ENCODE peak calls at places on chromosomes 5 and 9, in eight cellular contexts. L, E, U, G, D, H, C and Q are unnamed samples. For H3K27me3 and H3K4me1, the result is how much of the 10 kb centered on the place peaks cover.

GRCh38 chr9:69323886-69324285 is 1.1 kb upstream of the ENTREP1 start:
- DNase-seq in L (no peak), E (no peak), U (no peak), G (no peak), D (no peak), H (no peak), C (no peak), Q (no peak)

GRCh38 chr9:92970467-92970923 is 23.2 kb downstream of the FGD3 start:
- DNase-seq in L (no peak), E (peak), U (no peak), G (no peak), D (no peak), H (no peak), C (no peak), Q (no peak)

GRCh38 chr9:120715331-120715924 is 1.2 kb upstream of the MEGF9 start:
- DNase-seq in L (peak), E (peak), U (no peak), G (peak), D (peak), H (no peak), C (no peak), Q (peak)

GRCh38 chr5:35041251-35041650 is 6.5 kb downstream of the AGXT2 start:
- DNase-seq in L (no peak), E (peak), U (no peak), G (no peak), D (no peak), H (no peak), C (no peak), Q (no peak)

GRCh38 chr9:95167998-95168397 is 149.5 kb downstream of the FANCC start:
- DNase-seq in L (no peak), E (peak), U (peak), G (peak), D (no peak), H (peak), C (peak), Q (peak)

GRCh38 chr5:10173716-10174115 is 76.0 kb downstream of the ATPSCKMT start:
- DNase-seq in L (no peak), E (no peak), U (no peak), G (no peak), D (no peak), H (no peak), C (no peak), Q (no peak)

GRCh38 chr5:57338068-57338848 is 144.4 kb downstream of the ACTBL2 start:
- DNase-seq in L (no peak), E (no peak), U (peak), G (no peak), D (no peak), H (peak), C (peak), Q (no peak)

GRCh38 chr5:142925795-142926194 is 155.6 kb downstream of the ARHGAP26 start:
- DNase-seq in L (no peak), E (peak), U (no peak), G (no peak), D (no peak), H (no peak), C (no peak), Q (no peak)

GRCh38 chr5:96990102-96990501 is 54.2 kb downstream of the LNPEP start:
- DNase-seq in L (no peak), E (no peak), U (no peak), G (no peak), D (no peak), H (no peak), C (no peak), Q (no peak)

GRCh38 chr5:68565427-68565826 is 349.9 kb downstream of the PIK3R1 start:
- DNase-seq in L (no peak), E (no peak), U (no peak), G (no peak), D (no peak), H (no peak), C (no peak), Q (no peak)

GRCh38 chr5:132886064-132886823 is 12.8 kb downstream of the LEAP2 start:
- DNase-seq in L (no peak), E (no peak), U (no peak), G (no peak), D (no peak), H (no peak), C (no peak), Q (no peak)

GRCh38 chr5:22465177-22465576 is 388.0 kb downstream of the CDH12 start:
- DNase-seq in L (no peak), E (no peak), U (no peak), G (no peak), D (no peak), H (no peak), C (no peak), Q (no peak)

GRCh38 chr9:137095664-137096517 is 9.1 kb downstream of the MAN1B1 start:
- DNase-seq in L (no peak), E (no peak), U (peak), G (no peak), D (no peak), H (no peak), C (no peak), Q (peak)

GRCh38 chr5:96562614-96563013 is 99.6 kb upstream of the CAST start:
- DNase-seq in L (no peak), E (peak), U (no peak), G (no peak), D (no peak), H (no peak), C (no peak), Q (no peak)

GRCh38 chr9:120486347-120486746 is 93.6 kb downstream of the CDK5RAP2 start:
- DNase-seq in L (no peak), E (no peak), U (no peak), G (no peak), D (no peak), H (no peak), C (no peak), Q (no peak)

GRCh38 chr5:62585306-62585705 is 6.7 kb downstream of the LRRC70 start:
- DNase-seq in L (no peak), E (no peak), U (no peak), G (no peak), D (no peak), H (no peak), C (no peak), Q (no peak)

GRCh38 chr5:143064207-143064606 is 294.0 kb downstream of the ARHGAP26 start:
- DNase-seq in L (no peak), E (peak), U (no peak), G (no peak), D (no peak), H (no peak), C (no peak), Q (no peak)

GRCh38 chr9:122228906-122229837 is at the start of gene LHX6:
- DNase-seq in L (no peak), E (peak), U (peak), G (no peak), D (no peak), H (no peak), C (no peak), Q (no peak)

GRCh38 chr9:115398313-115398650 is 280.3 kb upstream of the TNC start:
- DNase-seq in L (no peak), E (no peak), U (no peak), G (no peak), D (no peak), H (no peak), C (no peak), Q (no peak)

GRCh38 chr5:79802404-79802803 is 112.8 kb downstream of the CMYA5 start:
- DNase-seq in L (no peak), E (no peak), U (no peak), G (no peak), D (no peak), H (no peak), C (no peak), Q (no peak)

GRCh38 chr5:132094393-132095076 is 20.9 kb downstream of the CSF2 start:
- DNase-seq in L (no peak), E (peak), U (no peak), G (no peak), D (no peak), H (no peak), C (peak), Q (no peak)

GRCh38 chr9:112430006-112430522 is 50.2 kb downstream of the HSDL2 start:
- DNase-seq in L (no peak), E (no peak), U (no peak), G (no peak), D (no peak), H (no peak), C (peak), Q (no peak)

GRCh38 chr5:164562271-164562856 is 1056.9 kb downstream of the MAT2B start:
- DNase-seq in L (no peak), E (no peak), U (no peak), G (no peak), D (no peak), H (no peak), C (no peak), Q (no peak)

GRCh38 chr5:172453206-172453985 is 929 bp downstream of the SH3PXD2B start:
- DNase-seq in L (no peak), E (peak), U (peak), G (peak), D (peak), H (peak), C (peak), Q (no peak)

GRCh38 chr9:14146201-14146890 is 167.6 kb downstream of the NFIB start:
- DNase-seq in L (no peak), E (no peak), U (no peak), G (no peak), D (no peak), H (no peak), C (no peak), Q (no peak)

GRCh38 chr5:150241298-150242225 is 48.0 kb downstream of the CAMK2A start:
- DNase-seq in L (no peak), E (no peak), U (no peak), G (no peak), D (no peak), H (no peak), C (no peak), Q (no peak)

GRCh38 chr5:41962491-41962890 is 37.4 kb downstream of the FBXO4 start:
- DNase-seq in L (no peak), E (no peak), U (no peak), G (no peak), D (no peak), H (no peak), C (no peak), Q (no peak)

GRCh38 chr9:126531591-126531990 is 82.1 kb upstream of the LMX1B start:
- DNase-seq in L (no peak), E (no peak), U (no peak), G (no peak), D (no peak), H (no peak), C (no peak), Q (no peak)

GRCh38 chr9:126532951-126533910 is 80.5 kb upstream of the LMX1B start:
- DNase-seq in L (no peak), E (no peak), U (no peak), G (no peak), D (no peak), H (no peak), C (no peak), Q (no peak)

GRCh38 chr9:126532489-126532888 is 81.2 kb upstream of the LMX1B start:
- DNase-seq in L (no peak), E (no peak), U (no peak), G (no peak), D (no peak), H (no peak), C (no peak), Q (no peak)

GRCh38 chr9:126532019-126532462 is 81.7 kb upstream of the LMX1B start:
- DNase-seq in L (peak), E (no peak), U (no peak), G (no peak), D (no peak), H (no peak), C (no peak), Q (peak)

GRCh38 chr9:126531035-126531571 is 82.6 kb upstream of the LMX1B start:
- DNase-seq in L (no peak), E (no peak), U (no peak), G (no peak), D (no peak), H (no peak), C (no peak), Q (no peak)
- H3K27me3 ChIP-seq in L (under half), E (half or more), U (under half), G (under half), D (half or more), H (under half), C (under half), Q (under half)

DNA sequence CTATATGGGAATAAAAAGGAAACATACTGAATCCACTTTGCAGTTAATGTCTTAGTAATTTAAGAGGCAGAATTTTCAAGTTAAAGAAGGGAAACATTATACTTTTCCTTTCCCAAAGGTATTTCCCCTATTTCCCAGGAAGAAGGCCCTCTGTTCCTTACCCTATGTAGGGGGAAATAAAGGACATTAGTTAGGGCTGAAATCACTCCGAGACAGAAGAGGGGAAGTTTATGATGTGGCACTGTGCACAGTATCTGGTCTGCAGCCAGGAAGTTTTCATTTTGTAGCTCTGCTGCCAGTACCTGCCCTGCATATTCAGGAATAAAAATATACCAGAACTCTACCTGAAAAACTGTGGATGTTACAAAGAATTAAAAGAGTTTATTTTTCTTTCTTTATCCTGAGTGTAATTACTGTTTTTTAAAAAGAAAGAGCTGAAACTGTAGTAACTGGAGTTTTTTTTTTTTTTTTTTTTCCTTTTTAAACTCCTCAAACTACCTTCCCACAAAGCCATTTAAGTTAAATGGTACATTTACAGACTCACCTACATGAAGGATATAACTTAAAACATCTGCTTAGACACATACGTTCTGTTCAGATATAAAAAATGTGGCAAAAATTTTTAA is 7.3 kb downstream of the MEF2C start:
- DNase-seq in L (no peak), E (no peak), U (no peak), G (no peak), D (no peak), H (no peak), C (no peak), Q (no peak)
- H3K4me1 ChIP-seq in L (under half), E (under half), U (under half), G (under half), D (under half), H (under half), C (under half), Q (under half)

GRCh38 chr5:109409061-109409843 is 522 bp downstream of the PJA2 start:
- DNase-seq in L (peak), E (peak), U (peak), G (peak), D (peak), H (peak), C (peak), Q (peak)
- TF ChIP-seq POLR2A in L (no peak), E (peak), U (peak), G (no peak), D (no peak), H (no peak), C (peak), Q (no peak)

GRCh38 chr5:94188725-94189124 is 429.7 kb downstream of the KIAA0825 start:
- DNase-seq in L (no peak), E (no peak), U (no peak), G (no peak), D (no peak), H (no peak), C (no peak), Q (no peak)
- H3K27me3 ChIP-seq in L (under half), E (under half), U (under half), G (under half), D (under half), H (under half), C (under half), Q (under half)

DNA sequence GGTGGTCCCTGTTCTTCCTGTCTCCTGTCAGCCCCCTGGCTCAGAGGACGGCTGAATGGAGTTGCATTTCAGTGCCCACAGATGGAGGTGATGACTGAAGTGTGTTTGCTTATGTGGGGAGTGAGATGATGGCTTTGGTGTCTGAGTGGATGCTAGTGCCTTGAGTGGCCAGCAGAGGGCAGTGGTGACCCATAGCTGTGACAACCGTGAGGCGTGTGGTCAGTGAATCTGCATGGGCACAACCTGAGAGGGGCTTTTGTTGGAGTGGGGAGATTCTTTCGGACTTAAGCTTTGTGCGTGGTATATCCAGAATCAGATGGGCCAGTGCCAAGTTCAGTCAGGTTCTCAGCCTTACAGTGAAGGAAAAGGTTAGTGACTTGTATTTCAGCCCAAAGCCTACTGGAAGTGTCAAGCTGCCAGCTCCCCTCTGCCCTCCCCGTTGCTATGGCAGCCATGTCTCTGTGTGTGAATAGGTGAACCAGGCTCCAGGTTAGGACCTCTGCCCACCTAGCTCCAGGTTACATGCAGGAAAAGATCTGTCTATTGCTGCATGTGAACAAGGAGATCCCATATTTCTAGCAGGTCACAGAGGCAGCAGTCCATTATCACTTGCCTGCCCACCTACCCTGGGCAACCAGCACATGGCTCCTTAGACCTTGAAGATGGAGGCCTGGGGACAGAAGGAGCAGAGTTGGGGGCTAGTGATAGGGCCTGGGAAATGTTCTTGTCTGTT is 14.7 kb upstream of the CXXC5 start:
- DNase-seq in L (peak), E (peak), U (peak), G (peak), D (peak), H (no peak), C (peak), Q (peak)
- H3K4me1 ChIP-seq in L (under half), E (under half), U (under half), G (under half), D (under half), H (under half), C (half or more), Q (under half)